ENCODE peak calls at places on chromosomes 6 and 20, in nine cellular contexts. B is T-helper 2 cell; T is activated CD4-positive, alpha-beta T cell treated with anti-CD3 and anti-CD28 coated beads, Interleukin-2, amount 50 U/mL, for 24 hours; V is NCI-H524; O is stimulated activated CD4-positive, alpha-beta T cell treated with anti-CD3 and anti-CD28 coated beads, Interleukin-12 subunit alpha, Interleukin-12 subunit beta, amount 100 ng/mL, for 48 hours; Z is aorta; S is Kasumi-1; M is smooth muscle cell of the brain vasculature; W is NAMALWA. R is an unnamed sample.

GRCh38 chr6:20056350-20056992 is 155.8 kb downstream of the MBOAT1 start:
- DNase-seq in T (no peak), M (peak; percentile 10), O (peak; percentile 11), S (peak; percentile 77), V (peak; percentile 34), Z (no peak), B (no peak), W (peak; percentile 55), R (peak; percentile 89)

GRCh38 chr20:703010-703409 is 27.4 kb upstream of the SCRT2 start:
- DNase-seq in V (no peak), Z (no peak), O (no peak), B (no peak), M (no peak), S (no peak), W (no peak), T (no peak), R (no peak)

GRCh38 chr20:2005359-2005758 is 11.5 kb upstream of the PDYN start:
- DNase-seq in M (no peak), T (peak; percentile 8), V (no peak), W (no peak), O (peak; percentile 11), S (no peak), B (no peak), Z (no peak), R (no peak)

GRCh38 chr6:6851059-6851658 is 256.6 kb upstream of the RREB1 start:
- DNase-seq in Z (peak; percentile 82), W (peak; percentile 16), O (no peak), M (peak; percentile 20), B (no peak), V (no peak), S (no peak), T (no peak), R (no peak)

GRCh38 chr20:59031326-59032022 is 661 bp downstream of the ATP5F1E start:
- DNase-seq in S (no peak), B (no peak), V (no peak), W (peak; percentile 43), Z (no peak), T (no peak), O (no peak), M (no peak), R (no peak)

GRCh38 chr20:62358728-62359490 is 8.2 kb downstream of the LAMA5 start:
- DNase-seq in B (no peak), W (no peak), V (no peak), Z (no peak), O (no peak), T (no peak), S (no peak), M (no peak), R (no peak)

GRCh38 chr20:2745936-2746635 is 53.5 kb downstream of the EBF4 start:
- DNase-seq in V (no peak), S (no peak), B (no peak), O (no peak), Z (no peak), T (no peak), W (no peak), M (no peak), R (no peak)

GRCh38 chr6:113595921-113596376 is 261.2 kb upstream of the MARCKS start:
- DNase-seq in B (no peak), Z (no peak), V (no peak), W (no peak), T (no peak), O (no peak), M (no peak), S (no peak), R (no peak)

GRCh38 chr6:37109714-37110454 is 60.1 kb upstream of the PIM1 start:
- DNase-seq in W (no peak), Z (no peak), S (no peak), T (no peak), V (peak; percentile 56), O (no peak), M (no peak), B (no peak), R (no peak)

GRCh38 chr6:155116571-155116910 is 121.4 kb downstream of the TIAM2 start:
- DNase-seq in V (no peak), O (no peak), T (no peak), M (no peak), S (no peak), B (no peak), W (no peak), Z (no peak), R (no peak)

GRCh38 chr6:133895573-133896343 is 6.8 kb downstream of the TCF21 start:
- DNase-seq in T (no peak), V (peak; percentile 27), M (no peak), B (no peak), W (no peak), Z (peak; percentile 47), O (no peak), S (no peak), R (no peak)